ENCODE peak calls at places on chromosome 15, in eight cellular contexts. W is skeletal muscle cell; D is tibial nerve; O is activated CD8-positive, alpha-beta memory T cell treated with anti-CD3 and anti-CD28 coated beads for 48 hours; U is NCI-H748 treated with DMSO at 0.1 percent for 48 hours; J is stimulated activated CD4-positive, alpha-beta T cell treated with anti-CD3 and anti-CD28 coated beads, TNF-alpha, amount 100 ng/mL, for 1 hour; T is GDM1; A is activated T-helper 1 cell treated with anti-CD3 and anti-CD28 coated beads, Interleukin-2, amount 50 U/mL, for 16 hours. Q is an unnamed sample.

GRCh38 chr15:61769557-61769956 is 290.7 kb downstream of the VPS13C start:
- DNase-seq in T (no peak), J (no peak), O (no peak), A (no peak), D (no peak), W (no peak), U (no peak), Q (no peak)

GRCh38 chr15:68052431-68052830 is 1.7 kb upstream of the PIAS1 start:
- DNase-seq in W (no peak), T (no peak), A (no peak), J (no peak), D (no peak), O (no peak), U (no peak), Q (no peak)

GRCh38 chr15:28984421-28985375 is 98.9 kb downstream of the APBA2 start:
- DNase-seq in W (no peak), J (no peak), O (no peak), U (no peak), A (no peak), D (peak), T (no peak), Q (peak)

GRCh38 chr15:67196672-67197363 is 57.6 kb downstream of the AAGAB start:
- DNase-seq in W (peak), O (no peak), D (no peak), U (no peak), A (no peak), J (no peak), T (no peak), Q (peak)

GRCh38 chr15:80828796-80829195 is 49.6 kb downstream of the CEMIP start:
- DNase-seq in U (no peak), A (no peak), J (no peak), T (no peak), D (no peak), W (no peak), O (no peak), Q (no peak)

GRCh38 chr15:80072285-80072684 is 12.8 kb downstream of the ZFAND6 start:
- DNase-seq in O (no peak), J (no peak), T (peak), A (no peak), U (peak), D (peak), W (peak), Q (peak)

GRCh38 chr15:69987492-69988482 is 109.9 kb downstream of the TLE3 start:
- DNase-seq in J (no peak), T (no peak), U (no peak), A (no peak), W (no peak), D (no peak), O (no peak), Q (no peak)

GRCh38 chr15:67382723-67383122 is 128.1 kb downstream of the IQCH start:
- DNase-seq in W (no peak), U (no peak), A (no peak), O (no peak), J (no peak), D (no peak), T (no peak), Q (no peak)

GRCh38 chr15:45535486-45536042 is 13.0 kb upstream of the SLC30A4 start:
- DNase-seq in T (no peak), A (no peak), J (no peak), D (no peak), W (no peak), U (no peak), O (no peak), Q (no peak)